ENCODE peak calls at places on chromosomes 11 and 22, in four cellular contexts. P is brain microvascular endothelial cell; B is T-helper 9 cell; N is activated CD4-positive, CD25-positive, alpha-beta regulatory T cell treated with anti-CD3 and anti-CD28 coated beads, Interleukin-2, amount 50 U/mL, for 72 hours. C is an unnamed sample.

GRCh38 chr11:94815705-94816344 is 47.7 kb downstream of the AMOTL1 start:
- DNase-seq in P (no peak), B (no peak), N (no peak), C (no peak)

GRCh38 chr11:63817758-63818498 is 4.7 kb downstream of the SPINDOC start:
- DNase-seq in B (no peak), N (no peak), P (no peak), C (no peak)

GRCh38 chr22:42335839-42336378 is 65.5 kb upstream of the TCF20 start:
- DNase-seq in B (no peak), N (no peak), P (no peak), C (no peak)

GRCh38 chr11:96426356-96427103 is 36.7 kb downstream of the JRKL start:
- DNase-seq in B (no peak), N (no peak), P (no peak), C (peak)

GRCh38 chr22:30266445-30267381 is at the start of gene OSM:
- DNase-seq in N (peak), P (no peak), B (peak), C (no peak)

GRCh38 chr11:31799036-31799793 is 11.9 kb downstream of the PAX6 start:
- DNase-seq in P (no peak), B (no peak), N (no peak), C (no peak)

GRCh38 chr11:111387318-111387863 is 8.3 kb upstream of the POU2AF1 start:
- DNase-seq in B (no peak), P (no peak), N (no peak), C (no peak)

GRCh38 chr11:12241401-12241800 is 131.0 kb downstream of the MICAL2 start:
- DNase-seq in P (no peak), B (no peak), N (no peak), C (no peak)

GRCh38 chr11:111819161-111820058 is 52.0 kb downstream of the ALG9 start:
- DNase-seq in P (peak), N (no peak), B (no peak), C (no peak)

GRCh38 chr22:17851754-17852153 is 77.5 kb upstream of the BID start:
- DNase-seq in B (no peak), N (no peak), P (no peak), C (no peak)

GRCh38 chr11:65366340-65366773 is 11.8 kb downstream of the TIGD3 start:
- DNase-seq in B (no peak), P (peak), N (no peak), C (peak)

GRCh38 chr11:2885676-2886081 is at the start of gene CDKN1C:
- DNase-seq in B (peak), P (peak), N (peak), C (peak)

GRCh38 chr22:28366856-28367255 is 312.8 kb downstream of the TTC28 start:
- DNase-seq in N (no peak), P (no peak), B (no peak), C (no peak)

GRCh38 chr22:35808377-35808776 is 90.7 kb downstream of the APOL5 start:
- DNase-seq in N (no peak), B (no peak), P (no peak), C (no peak)

GRCh38 chr22:48551716-48552268 is 1275.9 kb downstream of the BRD1 start:
- DNase-seq in N (no peak), P (no peak), B (no peak), C (no peak)

GRCh38 chr11:12785901-12786300 is 111.7 kb downstream of the TEAD1 start:
- DNase-seq in N (no peak), P (no peak), B (no peak), C (no peak)

C was measured in foreskin melanocyte.